ENCODE peak calls at places on chromosomes 16 and 17, in nine cellular contexts. L is effector CD4-positive, alpha-beta T cell; Q is aorta; Y is mucosa of gallbladder; T is EL; I is anterior cingulate cortex; S is hippocampal formation; V is glutamatergic neuron; J is A172. O is an unnamed sample.

GRCh38 chr16:734208-734980 is 6.4 kb downstream of the CIAO3 start:
- DNase-seq in L (no peak), Q (no peak), Y (no peak), T (no peak), I (no peak), S (no peak), V (no peak), J (no peak), O (no peak)

GRCh38 chr17:63443053-63443452 is 3.1 kb downstream of the CYB561 start:
- DNase-seq in L (no peak), Q (peak), Y (no peak), T (no peak), I (no peak), S (no peak), V (no peak), J (no peak), O (no peak)

GRCh38 chr17:63476857-63477470 is at the start of gene ACE:
- DNase-seq in L (no peak), Q (no peak), Y (no peak), T (peak), I (no peak), S (no peak), V (peak), J (no peak), O (no peak)

GRCh38 chr17:41724476-41725030 is 9.9 kb downstream of the HAP1 start:
- DNase-seq in L (no peak), Q (no peak), Y (no peak), T (no peak), I (no peak), S (no peak), V (no peak), J (no peak), O (no peak)

GRCh38 chr17:1650731-1651558 is 1.3 kb upstream of the RILP start:
- DNase-seq in L (no peak), Q (no peak), Y (no peak), T (no peak), I (no peak), S (no peak), V (no peak), J (no peak), O (no peak)

GRCh38 chr16:68062910-68063393 is 22.2 kb upstream of the NFATC3 start:
- DNase-seq in L (no peak), Q (no peak), Y (no peak), T (no peak), I (no peak), S (no peak), V (no peak), J (no peak), O (no peak)

GRCh38 chr17:9240659-9241370 is 219.5 kb downstream of the NTN1 start:
- DNase-seq in L (no peak), Q (peak), Y (peak), T (peak), I (peak), S (peak), V (peak), J (no peak), O (no peak)

GRCh38 chr16:68369697-68370096 is 58.9 kb downstream of the PRMT7 start:
- DNase-seq in L (no peak), Q (peak), Y (no peak), T (no peak), I (no peak), S (no peak), V (no peak), J (no peak), O (no peak)

GRCh38 chr16:28009586-28010373 is 53.7 kb downstream of the GSG1L start:
- DNase-seq in L (no peak), Q (no peak), Y (no peak), T (no peak), I (no peak), S (no peak), V (no peak), J (no peak), O (peak)

GRCh38 chr17:60901222-60901621 is 223.6 kb downstream of the BCAS3 start:
- DNase-seq in L (no peak), Q (no peak), Y (no peak), T (peak), I (no peak), S (no peak), V (no peak), J (no peak), O (no peak)

GRCh38 chr16:8641671-8642070 is 20.2 kb downstream of the METTL22 start:
- DNase-seq in L (no peak), Q (peak), Y (no peak), T (no peak), I (no peak), S (no peak), V (no peak), J (no peak), O (peak)

GRCh38 chr16:74778646-74779045 is 4.0 kb upstream of the FA2H start:
- DNase-seq in L (no peak), Q (no peak), Y (no peak), T (no peak), I (no peak), S (no peak), V (no peak), J (no peak), O (no peak)

GRCh38 chr16:89395150-89396142 is 94.9 kb downstream of the ANKRD11 start:
- DNase-seq in L (no peak), Q (peak), Y (peak), T (peak), I (peak), S (peak), V (no peak), J (peak), O (peak)

GRCh38 chr17:50638851-50639767 is 4.4 kb downstream of the ABCC3 start:
- DNase-seq in L (no peak), Q (peak), Y (peak), T (peak), I (peak), S (peak), V (no peak), J (peak), O (peak)

GRCh38 chr16:86942469-86943175 is 364.3 kb downstream of the FOXL1 start:
- DNase-seq in L (no peak), Q (peak), Y (no peak), T (peak), I (no peak), S (no peak), V (no peak), J (peak), O (no peak)

GRCh38 chr16:89072216-89073130 is 21.2 kb upstream of the ACSF3 start:
- DNase-seq in L (no peak), Q (no peak), Y (peak), T (no peak), I (no peak), S (no peak), V (peak), J (no peak), O (no peak)

GRCh38 chr16:81717662-81718189 is 61.4 kb upstream of the PLCG2 start:
- DNase-seq in L (no peak), Q (no peak), Y (no peak), T (no peak), I (no peak), S (no peak), V (no peak), J (peak), O (no peak)

GRCh38 chr16:1174477-1175357 is 21.8 kb downstream of the CACNA1H start:
- DNase-seq in L (no peak), Q (no peak), Y (peak), T (peak), I (no peak), S (no peak), V (no peak), J (peak), O (no peak)

GRCh38 chr17:3828852-3829232 is 17.2 kb downstream of the NCBP3 start:
- DNase-seq in L (no peak), Q (no peak), Y (no peak), T (no peak), I (no peak), S (no peak), V (no peak), J (no peak), O (no peak)

GRCh38 chr16:11836653-11837244 is 14.6 kb downstream of the RSL1D1 start:
- DNase-seq in L (no peak), Q (no peak), Y (no peak), T (peak), I (no peak), S (no peak), V (no peak), J (peak), O (no peak)

GRCh38 chr17:27565874-27566672 is 64.9 kb upstream of the LGALS9 start:
- DNase-seq in L (no peak), Q (no peak), Y (no peak), T (no peak), I (no peak), S (no peak), V (no peak), J (no peak), O (no peak)